ENCODE peak calls at places on chromosome 6, in five cellular contexts. One of them, this sample, is unnamed.

GRCh38 chr6:106360989-106361430 is 493 bp downstream of the CRYBG1 start:
- DNase-seq in foreskin keratinocyte: no peak
- DNase-seq in D341Med: no peak
- DNase-seq in upper lobe of right lung: peak; percentile 70
- DNase-seq in tibial artery: no peak
- DNase-seq in this sample: peak; percentile 12

GRCh38 chr6:44223471-44224153 is at the start of gene SLC29A1:
- DNase-seq in foreskin keratinocyte: no peak
- DNase-seq in D341Med: peak; percentile 98
- DNase-seq in upper lobe of right lung: peak; percentile 91
- DNase-seq in tibial artery: peak; percentile 93
- DNase-seq in this sample: peak; percentile 84

GRCh38 chr6:106539931-106540330 is 89.4 kb downstream of the RTN4IP1 start:
- DNase-seq in foreskin keratinocyte: no peak
- DNase-seq in D341Med: no peak
- DNase-seq in upper lobe of right lung: no peak
- DNase-seq in tibial artery: no peak
- DNase-seq in this sample: no peak

GRCh38 chr6:25013249-25013648 is 77.5 kb upstream of the RIPOR2 start:
- DNase-seq in foreskin keratinocyte: no peak
- DNase-seq in D341Med: no peak
- DNase-seq in upper lobe of right lung: no peak
- DNase-seq in tibial artery: no peak
- DNase-seq in this sample: no peak

GRCh38 chr6:162728706-162729105 is 932 bp downstream of the PACRG start:
- DNase-seq in foreskin keratinocyte: no peak
- DNase-seq in D341Med: no peak
- DNase-seq in upper lobe of right lung: no peak
- DNase-seq in tibial artery: no peak
- DNase-seq in this sample: no peak

GRCh38 chr6:139073118-139073517 is 44.6 kb downstream of the ABRACL start:
- DNase-seq in foreskin keratinocyte: no peak
- DNase-seq in D341Med: no peak
- DNase-seq in upper lobe of right lung: no peak
- DNase-seq in tibial artery: no peak
- DNase-seq in this sample: no peak

GRCh38 chr6:42345696-42346416 is 105.9 kb downstream of the TRERF1 start:
- DNase-seq in foreskin keratinocyte: no peak
- DNase-seq in D341Med: no peak
- DNase-seq in upper lobe of right lung: no peak
- DNase-seq in tibial artery: no peak
- DNase-seq in this sample: no peak

GRCh38 chr6:128739112-128739511 is 143.8 kb upstream of the LAMA2 start:
- DNase-seq in foreskin keratinocyte: no peak
- DNase-seq in D341Med: no peak
- DNase-seq in upper lobe of right lung: no peak
- DNase-seq in tibial artery: no peak
- DNase-seq in this sample: no peak

GRCh38 chr6:135346747-135347146 is 150.8 kb downstream of the AHI1 start:
- DNase-seq in foreskin keratinocyte: no peak
- DNase-seq in D341Med: no peak
- DNase-seq in upper lobe of right lung: no peak
- DNase-seq in tibial artery: no peak
- DNase-seq in this sample: no peak

GRCh38 chr6:30885999-30886896 is 1.9 kb downstream of the DDR1 start:
- DNase-seq in foreskin keratinocyte: peak; percentile 92
- DNase-seq in D341Med: no peak
- DNase-seq in upper lobe of right lung: peak; percentile 59
- DNase-seq in tibial artery: peak; percentile 77
- DNase-seq in this sample: no peak

GRCh38 chr6:105780146-105780860 is 305.8 kb upstream of the PRDM1 start:
- DNase-seq in foreskin keratinocyte: no peak
- DNase-seq in D341Med: no peak
- DNase-seq in upper lobe of right lung: no peak
- DNase-seq in tibial artery: no peak
- DNase-seq in this sample: no peak

GRCh38 chr6:5990776-5991175 is 15.9 kb downstream of the NRN1 start:
- DNase-seq in foreskin keratinocyte: no peak
- DNase-seq in D341Med: no peak
- DNase-seq in upper lobe of right lung: no peak
- DNase-seq in tibial artery: no peak
- DNase-seq in this sample: no peak

GRCh38 chr6:11251553-11252358 is 19.3 kb upstream of the NEDD9 start:
- DNase-seq in foreskin keratinocyte: peak; percentile 47
- DNase-seq in D341Med: no peak
- DNase-seq in upper lobe of right lung: no peak
- DNase-seq in tibial artery: peak; percentile 90
- DNase-seq in this sample: no peak

GRCh38 chr6:136104556-136104955 is 145.6 kb downstream of the MTFR2 start:
- DNase-seq in foreskin keratinocyte: no peak
- DNase-seq in D341Med: no peak
- DNase-seq in upper lobe of right lung: no peak
- DNase-seq in tibial artery: no peak
- DNase-seq in this sample: no peak

GRCh38 chr6:157551041-157551832 is 170.2 kb downstream of the ZDHHC14 start:
- DNase-seq in foreskin keratinocyte: no peak
- DNase-seq in D341Med: no peak
- DNase-seq in upper lobe of right lung: no peak
- DNase-seq in tibial artery: peak; percentile 37
- DNase-seq in this sample: no peak

This sample was measured in CD8-positive, alpha-beta T cell.